ENCODE peak calls at places on chromosomes 12 and 14, in six cellular contexts. One of them, this sample, is unnamed.

GRCh38 chr12:46455648-46456352 is 83.2 kb upstream of the SLC38A2 start:
- DNase-seq in cardiac muscle cell: no peak
- DNase-seq in CD4-positive, alpha-beta memory T cell: no peak
- DNase-seq in psoas muscle: no peak
- DNase-seq in lung: no peak
- DNase-seq in thoracic aorta: no peak
- DNase-seq in this sample: no peak

GRCh38 chr12:106000376-106001104 is 138.2 kb downstream of the NUAK1 start:
- DNase-seq in thoracic aorta: no peak
- DNase-seq in lung: no peak
- DNase-seq in psoas muscle: no peak
- DNase-seq in CD4-positive, alpha-beta memory T cell: no peak
- DNase-seq in cardiac muscle cell: peak
- DNase-seq in this sample: no peak

GRCh38 chr14:34496007-34496678 is 34.1 kb upstream of the SPTSSA start:
- DNase-seq in cardiac muscle cell: peak
- DNase-seq in psoas muscle: peak
- DNase-seq in thoracic aorta: no peak
- DNase-seq in CD4-positive, alpha-beta memory T cell: no peak
- DNase-seq in lung: peak
- DNase-seq in this sample: no peak

GRCh38 chr14:26128931-26129674 is 468.7 kb downstream of the NOVA1 start:
- DNase-seq in psoas muscle: no peak
- DNase-seq in cardiac muscle cell: peak
- DNase-seq in thoracic aorta: no peak
- DNase-seq in CD4-positive, alpha-beta memory T cell: no peak
- DNase-seq in lung: no peak
- DNase-seq in this sample: no peak

GRCh38 chr12:53953831-53954693 is 641 bp upstream of the HOXC12 start:
- DNase-seq in psoas muscle: no peak
- DNase-seq in CD4-positive, alpha-beta memory T cell: no peak
- DNase-seq in thoracic aorta: no peak
- DNase-seq in lung: no peak
- DNase-seq in cardiac muscle cell: no peak
- DNase-seq in this sample: no peak

GRCh38 chr12:59408431-59408830 is 187.4 kb upstream of the SLC16A7 start:
- DNase-seq in CD4-positive, alpha-beta memory T cell: no peak
- DNase-seq in lung: no peak
- DNase-seq in thoracic aorta: no peak
- DNase-seq in cardiac muscle cell: no peak
- DNase-seq in psoas muscle: no peak
- DNase-seq in this sample: no peak

GRCh38 chr12:113385282-113385882 is 18.3 kb downstream of the SDS start:
- DNase-seq in thoracic aorta: no peak
- DNase-seq in psoas muscle: no peak
- DNase-seq in CD4-positive, alpha-beta memory T cell: no peak
- DNase-seq in lung: no peak
- DNase-seq in cardiac muscle cell: no peak
- DNase-seq in this sample: no peak

GRCh38 chr14:22556021-22556989 is 32.7 kb downstream of the DAD1 start:
- DNase-seq in CD4-positive, alpha-beta memory T cell: peak
- DNase-seq in thoracic aorta: no peak
- DNase-seq in lung: peak
- DNase-seq in psoas muscle: peak
- DNase-seq in cardiac muscle cell: peak
- DNase-seq in this sample: peak

GRCh38 chr14:66025779-66026178 is 460.4 kb upstream of the CCDC196 start:
- DNase-seq in thoracic aorta: no peak
- DNase-seq in lung: no peak
- DNase-seq in psoas muscle: no peak
- DNase-seq in cardiac muscle cell: no peak
- DNase-seq in CD4-positive, alpha-beta memory T cell: no peak
- DNase-seq in this sample: no peak

GRCh38 chr12:117518594-117519270 is 157.3 kb upstream of the NOS1 start:
- DNase-seq in thoracic aorta: no peak
- DNase-seq in lung: peak
- DNase-seq in CD4-positive, alpha-beta memory T cell: no peak
- DNase-seq in psoas muscle: peak
- DNase-seq in cardiac muscle cell: no peak
- DNase-seq in this sample: no peak

GRCh38 chr12:44869503-44869902 is 6.6 kb downstream of the NELL2 start:
- DNase-seq in lung: no peak
- DNase-seq in cardiac muscle cell: no peak
- DNase-seq in thoracic aorta: no peak
- DNase-seq in psoas muscle: no peak
- DNase-seq in CD4-positive, alpha-beta memory T cell: no peak
- DNase-seq in this sample: no peak

GRCh38 chr12:109518820-109519665 is 41.6 kb downstream of the UBE3B start:
- DNase-seq in CD4-positive, alpha-beta memory T cell: peak
- DNase-seq in thoracic aorta: no peak
- DNase-seq in lung: peak
- DNase-seq in psoas muscle: peak
- DNase-seq in cardiac muscle cell: peak
- DNase-seq in this sample: peak

GRCh38 chr12:124764870-124765570 is 98.6 kb downstream of the SCARB1 start:
- DNase-seq in thoracic aorta: no peak
- DNase-seq in lung: no peak
- DNase-seq in psoas muscle: no peak
- DNase-seq in CD4-positive, alpha-beta memory T cell: no peak
- DNase-seq in cardiac muscle cell: peak
- DNase-seq in this sample: no peak

GRCh38 chr14:61337893-61338292 is 16.5 kb downstream of the PRKCH start:
- DNase-seq in psoas muscle: no peak
- DNase-seq in CD4-positive, alpha-beta memory T cell: peak
- DNase-seq in thoracic aorta: no peak
- DNase-seq in lung: no peak
- DNase-seq in cardiac muscle cell: no peak
- DNase-seq in this sample: peak

GRCh38 chr14:60532442-60532841 is 23.5 kb downstream of the SIX6 start:
- DNase-seq in psoas muscle: no peak
- DNase-seq in thoracic aorta: no peak
- DNase-seq in lung: no peak
- DNase-seq in CD4-positive, alpha-beta memory T cell: no peak
- DNase-seq in cardiac muscle cell: no peak
- DNase-seq in this sample: no peak

GRCh38 chr12:101939306-101939705 is 61.9 kb downstream of the DRAM1 start:
- DNase-seq in thoracic aorta: no peak
- DNase-seq in CD4-positive, alpha-beta memory T cell: no peak
- DNase-seq in cardiac muscle cell: peak
- DNase-seq in psoas muscle: no peak
- DNase-seq in lung: no peak
- DNase-seq in this sample: no peak

GRCh38 chr12:131383741-131384543 is 326.9 kb upstream of the SFSWAP start:
- DNase-seq in lung: no peak
- DNase-seq in CD4-positive, alpha-beta memory T cell: no peak
- DNase-seq in psoas muscle: no peak
- DNase-seq in cardiac muscle cell: no peak
- DNase-seq in thoracic aorta: no peak
- DNase-seq in this sample: no peak

GRCh38 chr12:68769941-68770340 is 24.0 kb downstream of the SLC35E3 start:
- DNase-seq in lung: no peak
- DNase-seq in thoracic aorta: no peak
- DNase-seq in CD4-positive, alpha-beta memory T cell: no peak
- DNase-seq in psoas muscle: no peak
- DNase-seq in cardiac muscle cell: no peak
- DNase-seq in this sample: no peak

GRCh38 chr12:17642340-17642650 is 447.7 kb downstream of the RERGL start:
- DNase-seq in psoas muscle: no peak
- DNase-seq in cardiac muscle cell: no peak
- DNase-seq in thoracic aorta: no peak
- DNase-seq in CD4-positive, alpha-beta memory T cell: no peak
- DNase-seq in lung: no peak
- DNase-seq in this sample: no peak

GRCh38 chr12:107360033-107360432 is 266.7 kb upstream of the CRY1 start:
- DNase-seq in psoas muscle: no peak
- DNase-seq in lung: no peak
- DNase-seq in cardiac muscle cell: no peak
- DNase-seq in thoracic aorta: no peak
- DNase-seq in CD4-positive, alpha-beta memory T cell: no peak
- DNase-seq in this sample: no peak

GRCh38 chr14:57575482-57575881 is 81.8 kb upstream of the CCDC198 start:
- DNase-seq in cardiac muscle cell: no peak
- DNase-seq in psoas muscle: no peak
- DNase-seq in lung: no peak
- DNase-seq in thoracic aorta: no peak
- DNase-seq in CD4-positive, alpha-beta memory T cell: no peak
- DNase-seq in this sample: no peak

GRCh38 chr12:130142736-130143135 is 19.5 kb upstream of the FZD10 start:
- DNase-seq in CD4-positive, alpha-beta memory T cell: no peak
- DNase-seq in psoas muscle: no peak
- DNase-seq in lung: no peak
- DNase-seq in cardiac muscle cell: no peak
- DNase-seq in thoracic aorta: no peak
- DNase-seq in this sample: no peak

GRCh38 chr12:130752692-130753230 is 36.7 kb upstream of the RIMBP2 start:
- DNase-seq in thoracic aorta: no peak
- DNase-seq in cardiac muscle cell: no peak
- DNase-seq in psoas muscle: no peak
- DNase-seq in CD4-positive, alpha-beta memory T cell: no peak
- DNase-seq in lung: no peak
- DNase-seq in this sample: no peak

GRCh38 chr12:51395283-51396230 is 4.4 kb upstream of the GALNT6 start:
- DNase-seq in lung: no peak
- DNase-seq in cardiac muscle cell: no peak
- DNase-seq in psoas muscle: no peak
- DNase-seq in CD4-positive, alpha-beta memory T cell: no peak
- DNase-seq in thoracic aorta: no peak
- DNase-seq in this sample: peak

GRCh38 chr14:84409435-84409834 is 1120.5 kb upstream of the FLRT2 start:
- DNase-seq in cardiac muscle cell: peak
- DNase-seq in CD4-positive, alpha-beta memory T cell: no peak
- DNase-seq in thoracic aorta: no peak
- DNase-seq in psoas muscle: no peak
- DNase-seq in lung: no peak
- DNase-seq in this sample: no peak

GRCh38 chr12:12387521-12387920 is 30.6 kb downstream of the BORCS5 start:
- DNase-seq in lung: no peak
- DNase-seq in CD4-positive, alpha-beta memory T cell: peak
- DNase-seq in psoas muscle: no peak
- DNase-seq in cardiac muscle cell: peak
- DNase-seq in thoracic aorta: no peak
- DNase-seq in this sample: no peak

GRCh38 chr12:6341439-6342139 is at the start of gene TNFRSF1A:
- DNase-seq in CD4-positive, alpha-beta memory T cell: peak
- DNase-seq in psoas muscle: peak
- DNase-seq in thoracic aorta: no peak
- DNase-seq in cardiac muscle cell: peak
- DNase-seq in lung: peak
- DNase-seq in this sample: peak

GRCh38 chr14:21248338-21248737 is 20.9 kb downstream of the HNRNPC start:
- DNase-seq in lung: no peak
- DNase-seq in psoas muscle: no peak
- DNase-seq in cardiac muscle cell: no peak
- DNase-seq in thoracic aorta: no peak
- DNase-seq in CD4-positive, alpha-beta memory T cell: no peak
- DNase-seq in this sample: no peak

GRCh38 chr14:73795466-73795865 is 56.2 kb upstream of the PTGR2 start:
- DNase-seq in lung: no peak
- DNase-seq in psoas muscle: no peak
- DNase-seq in thoracic aorta: no peak
- DNase-seq in CD4-positive, alpha-beta memory T cell: no peak
- DNase-seq in cardiac muscle cell: no peak
- DNase-seq in this sample: no peak
- H3K27ac ChIP-seq in lung: peak
- H3K27ac ChIP-seq in psoas muscle: peak
- H3K27ac ChIP-seq in thoracic aorta: peak
- H3K27ac ChIP-seq in CD4-positive, alpha-beta memory T cell: no peak
- H3K27ac ChIP-seq in cardiac muscle cell: no peak
- H3K27ac ChIP-seq in this sample: no peak

DNA sequence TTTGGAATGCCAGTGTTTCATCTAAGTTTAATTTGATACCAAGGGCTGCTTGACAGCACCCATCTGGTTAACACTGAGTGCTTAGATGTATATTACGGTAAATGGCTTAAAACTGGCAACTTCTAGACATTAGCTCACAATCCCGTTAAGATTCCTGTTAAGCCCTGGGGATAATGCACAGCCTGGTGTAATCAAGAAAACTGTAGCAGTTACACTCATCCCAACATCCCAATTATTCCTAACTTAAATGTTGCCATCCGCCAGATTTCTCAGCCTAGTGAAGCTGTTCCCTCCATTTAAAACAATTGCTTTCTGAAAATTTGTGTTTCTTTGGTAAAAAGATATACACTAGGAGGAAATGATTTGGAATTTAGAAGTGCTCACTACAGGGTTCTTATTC is 30.0 kb downstream of the PPFIBP1 start:
- DNase-seq in cardiac muscle cell: no peak
- DNase-seq in psoas muscle: no peak
- DNase-seq in thoracic aorta: no peak
- DNase-seq in CD4-positive, alpha-beta memory T cell: no peak
- DNase-seq in lung: no peak
- DNase-seq in this sample: no peak
- H3K27ac ChIP-seq in cardiac muscle cell: no peak
- H3K27ac ChIP-seq in psoas muscle: peak
- H3K27ac ChIP-seq in thoracic aorta: peak
- H3K27ac ChIP-seq in CD4-positive, alpha-beta memory T cell: no peak
- H3K27ac ChIP-seq in lung: no peak
- H3K27ac ChIP-seq in this sample: no peak

DNA sequence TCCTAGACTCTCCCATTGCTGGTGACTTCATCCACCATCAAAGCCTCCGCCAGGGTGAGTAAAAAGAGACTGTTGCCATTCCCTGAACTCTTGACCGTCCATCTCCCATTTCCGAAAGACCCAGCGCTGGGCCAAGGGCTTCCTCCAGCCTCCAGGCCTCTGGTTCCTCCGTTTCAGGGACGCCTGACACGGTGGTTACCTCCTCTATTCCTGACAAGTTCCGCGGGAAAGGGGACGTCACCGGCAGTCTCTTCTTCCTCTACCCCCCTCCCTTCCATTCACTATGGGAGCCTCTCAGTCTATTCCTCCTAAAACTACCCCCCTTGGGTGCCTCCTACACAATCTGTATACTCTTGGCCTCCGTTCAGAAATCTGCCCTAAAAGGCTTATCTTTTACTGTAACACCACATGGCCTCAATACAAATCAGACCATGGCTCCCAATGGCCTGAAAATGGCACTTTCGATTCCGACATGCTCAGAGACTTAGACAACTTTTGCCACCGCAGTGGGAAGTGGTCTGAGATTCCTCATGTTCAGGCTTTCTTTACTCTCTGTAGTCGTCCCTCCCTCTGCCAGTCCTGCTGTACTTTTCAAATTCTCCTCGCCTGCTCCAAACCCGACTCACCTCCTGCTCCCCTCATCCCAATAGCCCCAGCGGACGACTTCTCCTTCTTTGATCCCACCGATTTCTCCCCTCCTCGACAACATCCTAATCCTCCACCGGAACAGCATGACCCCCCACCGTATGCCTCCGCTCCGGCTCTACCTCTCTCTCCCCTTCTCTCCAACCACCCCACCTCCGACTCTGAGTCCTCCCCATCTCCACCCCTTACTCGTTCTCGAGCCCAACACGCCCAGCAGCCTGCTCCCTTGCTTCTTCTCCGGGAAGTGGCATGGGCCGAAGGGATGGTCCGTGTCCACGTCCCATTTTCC is 70.4 kb downstream of the MOK start:
- DNase-seq in CD4-positive, alpha-beta memory T cell: no peak
- DNase-seq in cardiac muscle cell: peak
- DNase-seq in lung: no peak
- DNase-seq in psoas muscle: no peak
- DNase-seq in thoracic aorta: no peak
- DNase-seq in this sample: no peak
- H3K27ac ChIP-seq in CD4-positive, alpha-beta memory T cell: no peak
- H3K27ac ChIP-seq in cardiac muscle cell: no peak
- H3K27ac ChIP-seq in lung: no peak
- H3K27ac ChIP-seq in psoas muscle: no peak
- H3K27ac ChIP-seq in thoracic aorta: no peak
- H3K27ac ChIP-seq in this sample: no peak

GRCh38 chr14:100410056-100410565 is 87.0 kb downstream of the SLC25A47 start:
- DNase-seq in psoas muscle: no peak
- DNase-seq in cardiac muscle cell: peak
- DNase-seq in thoracic aorta: no peak
- DNase-seq in CD4-positive, alpha-beta memory T cell: no peak
- DNase-seq in lung: no peak
- DNase-seq in this sample: no peak
- H3K27ac ChIP-seq in psoas muscle: no peak
- H3K27ac ChIP-seq in cardiac muscle cell: no peak
- H3K27ac ChIP-seq in thoracic aorta: no peak
- H3K27ac ChIP-seq in CD4-positive, alpha-beta memory T cell: no peak
- H3K27ac ChIP-seq in lung: no peak
- H3K27ac ChIP-seq in this sample: no peak